ENCODE peak calls at places on chromosomes 4 and X, in ten cellular contexts. Q is mesothelial cell of epicardium, A is GM23338, M is fibroblast of mammary gland, F is Calu3, V is GM12878, J is spleen, T is A549, X is upper lobe of right lung, B is astrocyte of the spinal cord. K is an unnamed sample.
A peak's percentile ranks its signal among the peaks of the same experiment; 100 is the strongest.

GRCh38 chr4:8538703-8539567 is 41.3 kb upstream of the GPR78 start:
- DNase-seq in B (peak; percentile 21), A (no peak), Q (no peak), T (peak; percentile 57), V (no peak), J (peak; percentile 40), F (peak; percentile 35), M (peak; percentile 93), X (peak; percentile 53), K (peak; percentile 95)

GRCh38 chr4:56505269-56506109 is at the start of gene ARL9:
- DNase-seq in J (peak; percentile 91), Q (peak; percentile 22), F (peak; percentile 43), A (peak; percentile 87), X (peak; percentile 81), B (peak; percentile 68), T (peak; percentile 2), M (peak; percentile 67), V (no peak), K (peak; percentile 44)

GRCh38 chrX:72554448-72555140 is 18.0 kb downstream of the HDAC8 start:
- DNase-seq in Q (no peak), T (peak; percentile 87), V (no peak), J (no peak), B (peak; percentile 10), F (peak; percentile 78), M (peak; percentile 25), X (no peak), A (peak; percentile 77), K (peak; percentile 78)

GRCh38 chr4:47075241-47075640 is 43.9 kb downstream of the GABRB1 start:
- DNase-seq in T (no peak), F (no peak), V (no peak), Q (no peak), X (no peak), B (peak; percentile 30), A (no peak), M (peak; percentile 32), J (no peak), K (peak; percentile 57)

GRCh38 chr4:114043116-114043515 is 63.7 kb upstream of the ARSJ start:
- DNase-seq in B (no peak), J (no peak), T (peak; percentile 3), M (no peak), F (no peak), V (no peak), Q (no peak), A (no peak), X (no peak), K (peak; percentile 10)

GRCh38 chr4:36351082-36351666 is 69.8 kb downstream of the DTHD1 start:
- DNase-seq in Q (peak; percentile 25), B (peak; percentile 55), V (peak; percentile 37), J (peak; percentile 82), M (peak; percentile 28), A (peak; percentile 74), F (peak; percentile 61), X (peak; percentile 68), T (peak; percentile 40), K (peak; percentile 69)

GRCh38 chrX:27598312-27598711 is 8.2 kb downstream of the DCAF8L2 start:
- DNase-seq in M (no peak), Q (no peak), T (no peak), B (no peak), X (no peak), J (no peak), F (peak; percentile 34), V (no peak), A (peak; percentile 9), K (no peak)

GRCh38 chr4:72286185-72286584 is 254.4 kb downstream of the NPFFR2 start:
- DNase-seq in A (peak; percentile 44), Q (no peak), X (no peak), F (no peak), M (peak; percentile 30), T (peak; percentile 2), V (no peak), J (no peak), B (peak; percentile 50), K (peak; percentile 40)

GRCh38 chr4:126784966-126785580 is 847.7 kb upstream of the INTU start:
- DNase-seq in A (no peak), J (no peak), T (no peak), Q (no peak), B (no peak), X (no peak), V (no peak), M (no peak), F (no peak), K (no peak)

GRCh38 chr4:76923619-76924357 is 25.8 kb upstream of the SEPTIN11 start:
- DNase-seq in B (no peak), J (no peak), F (no peak), X (no peak), M (no peak), A (no peak), Q (no peak), T (no peak), V (no peak), K (no peak)

GRCh38 chr4:155570661-155571060 is 96.0 kb upstream of the GUCY1A1 start:
- DNase-seq in A (no peak), Q (no peak), M (no peak), V (no peak), B (no peak), J (no peak), F (no peak), X (no peak), T (no peak), K (no peak)

GRCh38 chr4:149885896-149886295 is 70.3 kb upstream of the IQCM start:
- DNase-seq in F (no peak), T (no peak), J (no peak), M (peak; percentile 53), Q (no peak), B (peak; percentile 54), A (no peak), X (no peak), V (no peak), K (no peak)

GRCh38 chr4:55186123-55186522 is 60.7 kb upstream of the KDR start:
- DNase-seq in Q (no peak), A (peak; percentile 36), T (no peak), B (no peak), V (no peak), M (no peak), F (no peak), J (no peak), X (no peak), K (no peak)
- TF ChIP-seq CTCF in Q (peak; percentile 12), A (peak; percentile 58), T (no peak), B (peak; percentile 3), V (no peak), M (peak; percentile 23), F (no peak), J (no peak), X (no peak), K (no peak)

GRCh38 chr4:2673157-2673556 is 83.0 kb downstream of the TNIP2 start:
- DNase-seq in J (no peak), Q (no peak), T (peak; percentile 11), B (no peak), F (no peak), V (no peak), A (peak; percentile 45), M (peak; percentile 21), X (no peak), K (no peak)
- TF ChIP-seq CTCF in J (no peak), Q (no peak), T (peak; percentile 21), B (peak; percentile 40), F (no peak), V (peak; percentile 34), A (peak; percentile 65), M (peak; percentile 49), X (peak; percentile 17), K (no peak)

GRCh38 chrX:150959557-150959956 is 23.6 kb upstream of the HMGB3 start:
- DNase-seq in Q (no peak), T (no peak), A (no peak), X (no peak), F (no peak), M (no peak), J (no peak), B (no peak), V (no peak), K (no peak)
- TF ChIP-seq CTCF in Q (no peak), T (no peak), A (no peak), X (no peak), F (no peak), M (no peak), J (no peak), B (no peak), V (no peak), K (no peak)

DNA sequence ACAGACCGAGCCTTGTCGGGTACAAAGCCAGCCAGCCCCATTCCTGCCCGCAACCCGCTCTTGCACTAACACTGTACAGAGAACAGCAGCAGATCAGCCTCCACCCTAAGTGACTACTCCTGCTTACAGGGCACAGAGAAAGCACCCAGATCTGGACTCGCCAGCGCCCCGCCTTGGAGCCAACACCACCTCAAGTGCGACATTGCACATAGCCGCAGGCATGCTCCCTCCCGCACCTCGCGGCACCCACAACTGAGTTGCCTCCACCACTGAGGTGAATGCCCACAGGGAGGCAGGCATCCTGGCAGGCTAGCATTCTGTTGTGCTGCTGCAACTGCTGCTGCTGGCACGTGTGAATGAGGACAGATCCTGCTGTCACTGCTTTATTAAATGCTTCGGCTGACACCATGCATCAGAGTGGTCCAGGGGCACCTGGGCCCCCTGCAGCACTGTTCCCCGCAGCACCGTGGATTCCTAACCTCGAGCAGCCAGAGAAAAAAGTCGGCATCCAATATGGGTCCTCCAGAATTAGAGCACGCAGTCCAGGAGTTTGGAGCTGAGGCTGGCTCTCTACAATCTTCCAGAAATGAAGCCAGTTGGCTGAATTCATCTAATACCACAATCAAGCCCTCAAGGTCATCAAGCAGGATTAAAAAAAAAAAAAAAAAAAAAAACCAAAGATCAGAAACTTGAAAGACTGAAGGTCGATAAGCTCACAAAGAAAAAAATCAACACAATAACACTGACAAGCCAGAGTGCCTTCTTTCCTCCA is 352.9 kb downstream of the GASK1B start:
- DNase-seq in X (no peak), Q (no peak), M (no peak), F (no peak), A (no peak), T (no peak), V (no peak), J (no peak), B (no peak), K (no peak)
- TF ChIP-seq CTCF in X (no peak), Q (no peak), M (no peak), F (no peak), A (no peak), T (no peak), V (no peak), J (no peak), B (no peak), K (no peak)

DNA sequence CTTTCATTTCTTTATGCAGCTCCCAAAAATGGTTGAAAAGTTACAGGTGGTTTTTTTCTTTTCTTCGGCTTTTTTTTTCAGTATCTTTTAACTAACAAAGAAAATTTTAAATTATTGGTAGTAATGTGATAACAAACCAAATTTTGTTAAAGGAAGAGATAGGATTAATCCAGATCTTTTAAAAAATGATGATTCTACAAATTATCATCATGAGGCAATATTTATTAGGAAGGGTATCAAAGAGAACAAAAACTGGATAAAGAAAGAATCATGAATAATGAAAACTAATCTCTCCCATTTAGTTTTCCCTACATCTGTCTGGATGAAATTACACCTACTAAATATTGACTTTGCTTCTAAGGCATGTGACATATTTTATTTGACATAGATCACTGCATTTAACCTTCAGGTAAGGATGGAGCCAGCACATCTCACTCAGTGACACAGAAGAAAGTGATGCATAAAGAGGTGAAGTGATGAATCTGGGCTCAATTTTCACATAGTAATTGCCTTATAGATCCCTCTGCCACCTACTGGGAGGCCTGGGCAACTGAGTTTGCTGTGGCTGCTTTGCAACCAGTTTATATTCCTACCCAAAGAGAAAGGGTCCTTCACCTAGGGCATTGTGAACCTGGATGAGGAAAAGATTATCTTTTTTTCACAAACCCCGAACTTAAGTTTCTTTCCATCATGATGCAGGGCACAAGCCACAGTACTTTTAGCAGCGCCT is 155.6 kb downstream of the HNRNPD start:
- DNase-seq in X (no peak), M (no peak), J (no peak), V (no peak), B (no peak), A (peak; percentile 54), Q (no peak), F (peak; percentile 37), T (peak; percentile 2), K (peak; percentile 25)
- TF ChIP-seq CTCF in X (peak; percentile 28), M (peak; percentile 27), J (no peak), V (peak; percentile 14), B (peak; percentile 43), A (peak; percentile 50), Q (no peak), F (peak; percentile 36), T (no peak), K (peak; percentile 27)